ENCODE peak calls at places on chromosomes 16 and 17, in eight cellular contexts. One of them, this sample, is unnamed.
A peak's percentile ranks its signal among the peaks of the same experiment; 100 is the strongest.

GRCh38 chr17:10907370-10907769 is 69.5 kb upstream of the PIRT start:
- DNase-seq in activated gamma-delta T cell treated with anti-CD3 and anti-CD28 coated beads, Interleukin-2, amount 50 U/mL, for 16 hours: no peak
- DNase-seq in sigmoid colon: no peak
- DNase-seq in stimulated activated CD8-positive, alpha-beta memory T cell treated with anti-CD3 and anti-CD28 coated beads, Interleukin-4, amount 100 ng/mL, for 4 hours: no peak
- DNase-seq in activated CD8-positive, alpha-beta memory T cell treated with anti-CD3 and anti-CD28 coated beads for 48 hours: no peak
- DNase-seq in Right ventricle myocardium inferior: no peak
- DNase-seq in right lobe of liver: no peak
- DNase-seq in GM23338: no peak
- DNase-seq in this sample: no peak

GRCh38 chr17:19313066-19313745 is 49.3 kb downstream of the B9D1 start:
- DNase-seq in activated gamma-delta T cell treated with anti-CD3 and anti-CD28 coated beads, Interleukin-2, amount 50 U/mL, for 16 hours: no peak
- DNase-seq in sigmoid colon: peak; percentile 41
- DNase-seq in stimulated activated CD8-positive, alpha-beta memory T cell treated with anti-CD3 and anti-CD28 coated beads, Interleukin-4, amount 100 ng/mL, for 4 hours: no peak
- DNase-seq in activated CD8-positive, alpha-beta memory T cell treated with anti-CD3 and anti-CD28 coated beads for 48 hours: no peak
- DNase-seq in Right ventricle myocardium inferior: no peak
- DNase-seq in right lobe of liver: peak; percentile 25
- DNase-seq in GM23338: no peak
- DNase-seq in this sample: no peak

GRCh38 chr17:7842380-7842949 is 8.4 kb downstream of the KDM6B start:
- DNase-seq in activated gamma-delta T cell treated with anti-CD3 and anti-CD28 coated beads, Interleukin-2, amount 50 U/mL, for 16 hours: peak; percentile 98
- DNase-seq in sigmoid colon: peak; percentile 85
- DNase-seq in stimulated activated CD8-positive, alpha-beta memory T cell treated with anti-CD3 and anti-CD28 coated beads, Interleukin-4, amount 100 ng/mL, for 4 hours: peak; percentile 95
- DNase-seq in activated CD8-positive, alpha-beta memory T cell treated with anti-CD3 and anti-CD28 coated beads for 48 hours: peak; percentile 93
- DNase-seq in Right ventricle myocardium inferior: peak; percentile 82
- DNase-seq in right lobe of liver: peak; percentile 84
- DNase-seq in GM23338: no peak
- DNase-seq in this sample: peak; percentile 93

GRCh38 chr16:84194470-84195200 is 3.7 kb downstream of the ADAD2 start:
- DNase-seq in activated gamma-delta T cell treated with anti-CD3 and anti-CD28 coated beads, Interleukin-2, amount 50 U/mL, for 16 hours: no peak
- DNase-seq in sigmoid colon: no peak
- DNase-seq in stimulated activated CD8-positive, alpha-beta memory T cell treated with anti-CD3 and anti-CD28 coated beads, Interleukin-4, amount 100 ng/mL, for 4 hours: no peak
- DNase-seq in activated CD8-positive, alpha-beta memory T cell treated with anti-CD3 and anti-CD28 coated beads for 48 hours: no peak
- DNase-seq in Right ventricle myocardium inferior: no peak
- DNase-seq in right lobe of liver: no peak
- DNase-seq in GM23338: no peak
- DNase-seq in this sample: no peak

GRCh38 chr17:70569131-70569530 is 399.8 kb downstream of the KCNJ2 start:
- DNase-seq in activated gamma-delta T cell treated with anti-CD3 and anti-CD28 coated beads, Interleukin-2, amount 50 U/mL, for 16 hours: no peak
- DNase-seq in sigmoid colon: no peak
- DNase-seq in stimulated activated CD8-positive, alpha-beta memory T cell treated with anti-CD3 and anti-CD28 coated beads, Interleukin-4, amount 100 ng/mL, for 4 hours: no peak
- DNase-seq in activated CD8-positive, alpha-beta memory T cell treated with anti-CD3 and anti-CD28 coated beads for 48 hours: no peak
- DNase-seq in Right ventricle myocardium inferior: no peak
- DNase-seq in right lobe of liver: no peak
- DNase-seq in GM23338: no peak
- DNase-seq in this sample: no peak

GRCh38 chr17:38730526-38731379 is 612 bp downstream of the CISD3 start:
- DNase-seq in activated gamma-delta T cell treated with anti-CD3 and anti-CD28 coated beads, Interleukin-2, amount 50 U/mL, for 16 hours: no peak
- DNase-seq in sigmoid colon: peak; percentile 93
- DNase-seq in stimulated activated CD8-positive, alpha-beta memory T cell treated with anti-CD3 and anti-CD28 coated beads, Interleukin-4, amount 100 ng/mL, for 4 hours: no peak
- DNase-seq in activated CD8-positive, alpha-beta memory T cell treated with anti-CD3 and anti-CD28 coated beads for 48 hours: no peak
- DNase-seq in Right ventricle myocardium inferior: peak; percentile 88
- DNase-seq in right lobe of liver: peak; percentile 96
- DNase-seq in GM23338: peak; percentile 69
- DNase-seq in this sample: peak; percentile 96

GRCh38 chr16:89960966-89961365 is 12.4 kb downstream of the DEF8 start:
- DNase-seq in activated gamma-delta T cell treated with anti-CD3 and anti-CD28 coated beads, Interleukin-2, amount 50 U/mL, for 16 hours: no peak
- DNase-seq in sigmoid colon: no peak
- DNase-seq in stimulated activated CD8-positive, alpha-beta memory T cell treated with anti-CD3 and anti-CD28 coated beads, Interleukin-4, amount 100 ng/mL, for 4 hours: no peak
- DNase-seq in activated CD8-positive, alpha-beta memory T cell treated with anti-CD3 and anti-CD28 coated beads for 48 hours: no peak
- DNase-seq in Right ventricle myocardium inferior: peak; percentile 61
- DNase-seq in right lobe of liver: no peak
- DNase-seq in GM23338: no peak
- DNase-seq in this sample: no peak

GRCh38 chr16:78742501-78743283 is 643.2 kb downstream of the WWOX start:
- DNase-seq in activated gamma-delta T cell treated with anti-CD3 and anti-CD28 coated beads, Interleukin-2, amount 50 U/mL, for 16 hours: peak; percentile 51
- DNase-seq in sigmoid colon: no peak
- DNase-seq in stimulated activated CD8-positive, alpha-beta memory T cell treated with anti-CD3 and anti-CD28 coated beads, Interleukin-4, amount 100 ng/mL, for 4 hours: peak; percentile 38
- DNase-seq in activated CD8-positive, alpha-beta memory T cell treated with anti-CD3 and anti-CD28 coated beads for 48 hours: peak; percentile 50
- DNase-seq in Right ventricle myocardium inferior: no peak
- DNase-seq in right lobe of liver: no peak
- DNase-seq in GM23338: no peak
- DNase-seq in this sample: no peak

GRCh38 chr16:10205688-10206087 is 23.5 kb upstream of the GRIN2A start:
- DNase-seq in activated gamma-delta T cell treated with anti-CD3 and anti-CD28 coated beads, Interleukin-2, amount 50 U/mL, for 16 hours: no peak
- DNase-seq in sigmoid colon: no peak
- DNase-seq in stimulated activated CD8-positive, alpha-beta memory T cell treated with anti-CD3 and anti-CD28 coated beads, Interleukin-4, amount 100 ng/mL, for 4 hours: no peak
- DNase-seq in activated CD8-positive, alpha-beta memory T cell treated with anti-CD3 and anti-CD28 coated beads for 48 hours: no peak
- DNase-seq in Right ventricle myocardium inferior: no peak
- DNase-seq in right lobe of liver: no peak
- DNase-seq in GM23338: no peak
- DNase-seq in this sample: no peak

GRCh38 chr17:45296833-45297124 is 20.0 kb downstream of the MAP3K14 start:
- DNase-seq in activated gamma-delta T cell treated with anti-CD3 and anti-CD28 coated beads, Interleukin-2, amount 50 U/mL, for 16 hours: no peak
- DNase-seq in sigmoid colon: no peak
- DNase-seq in stimulated activated CD8-positive, alpha-beta memory T cell treated with anti-CD3 and anti-CD28 coated beads, Interleukin-4, amount 100 ng/mL, for 4 hours: no peak
- DNase-seq in activated CD8-positive, alpha-beta memory T cell treated with anti-CD3 and anti-CD28 coated beads for 48 hours: no peak
- DNase-seq in Right ventricle myocardium inferior: no peak
- DNase-seq in right lobe of liver: no peak
- DNase-seq in GM23338: no peak
- DNase-seq in this sample: no peak

GRCh38 chr17:36869856-36870617 is 67.2 kb upstream of the LHX1 start:
- DNase-seq in activated gamma-delta T cell treated with anti-CD3 and anti-CD28 coated beads, Interleukin-2, amount 50 U/mL, for 16 hours: no peak
- DNase-seq in sigmoid colon: no peak
- DNase-seq in stimulated activated CD8-positive, alpha-beta memory T cell treated with anti-CD3 and anti-CD28 coated beads, Interleukin-4, amount 100 ng/mL, for 4 hours: no peak
- DNase-seq in activated CD8-positive, alpha-beta memory T cell treated with anti-CD3 and anti-CD28 coated beads for 48 hours: no peak
- DNase-seq in Right ventricle myocardium inferior: no peak
- DNase-seq in right lobe of liver: no peak
- DNase-seq in GM23338: peak; percentile 64
- DNase-seq in this sample: no peak

GRCh38 chr17:73200476-73200875 is 7.6 kb downstream of the COG1 start:
- DNase-seq in activated gamma-delta T cell treated with anti-CD3 and anti-CD28 coated beads, Interleukin-2, amount 50 U/mL, for 16 hours: no peak
- DNase-seq in sigmoid colon: no peak
- DNase-seq in stimulated activated CD8-positive, alpha-beta memory T cell treated with anti-CD3 and anti-CD28 coated beads, Interleukin-4, amount 100 ng/mL, for 4 hours: no peak
- DNase-seq in activated CD8-positive, alpha-beta memory T cell treated with anti-CD3 and anti-CD28 coated beads for 48 hours: no peak
- DNase-seq in Right ventricle myocardium inferior: no peak
- DNase-seq in right lobe of liver: no peak
- DNase-seq in GM23338: no peak
- DNase-seq in this sample: no peak

GRCh38 chr16:67109407-67110135 is at the start of gene PHAF1:
- DNase-seq in activated gamma-delta T cell treated with anti-CD3 and anti-CD28 coated beads, Interleukin-2, amount 50 U/mL, for 16 hours: peak; percentile 94
- DNase-seq in sigmoid colon: peak; percentile 95
- DNase-seq in stimulated activated CD8-positive, alpha-beta memory T cell treated with anti-CD3 and anti-CD28 coated beads, Interleukin-4, amount 100 ng/mL, for 4 hours: peak; percentile 91
- DNase-seq in activated CD8-positive, alpha-beta memory T cell treated with anti-CD3 and anti-CD28 coated beads for 48 hours: peak; percentile 92
- DNase-seq in Right ventricle myocardium inferior: peak; percentile 96
- DNase-seq in right lobe of liver: peak; percentile 97
- DNase-seq in GM23338: peak; percentile 96
- DNase-seq in this sample: peak; percentile 97

GRCh38 chr17:81998719-81999438 is 21.4 kb downstream of the ASPSCR1 start:
- DNase-seq in activated gamma-delta T cell treated with anti-CD3 and anti-CD28 coated beads, Interleukin-2, amount 50 U/mL, for 16 hours: no peak
- DNase-seq in sigmoid colon: no peak
- DNase-seq in stimulated activated CD8-positive, alpha-beta memory T cell treated with anti-CD3 and anti-CD28 coated beads, Interleukin-4, amount 100 ng/mL, for 4 hours: no peak
- DNase-seq in activated CD8-positive, alpha-beta memory T cell treated with anti-CD3 and anti-CD28 coated beads for 48 hours: no peak
- DNase-seq in Right ventricle myocardium inferior: no peak
- DNase-seq in right lobe of liver: no peak
- DNase-seq in GM23338: no peak
- DNase-seq in this sample: no peak

GRCh38 chr17:18382441-18383078 is 5.0 kb downstream of the EVPLL start:
- DNase-seq in activated gamma-delta T cell treated with anti-CD3 and anti-CD28 coated beads, Interleukin-2, amount 50 U/mL, for 16 hours: no peak
- DNase-seq in sigmoid colon: peak; percentile 58
- DNase-seq in stimulated activated CD8-positive, alpha-beta memory T cell treated with anti-CD3 and anti-CD28 coated beads, Interleukin-4, amount 100 ng/mL, for 4 hours: no peak
- DNase-seq in activated CD8-positive, alpha-beta memory T cell treated with anti-CD3 and anti-CD28 coated beads for 48 hours: no peak
- DNase-seq in Right ventricle myocardium inferior: no peak
- DNase-seq in right lobe of liver: peak; percentile 43
- DNase-seq in GM23338: peak; percentile 18
- DNase-seq in this sample: no peak

GRCh38 chr17:45640141-45640850 is 143.8 kb upstream of the CRHR1 start:
- DNase-seq in activated gamma-delta T cell treated with anti-CD3 and anti-CD28 coated beads, Interleukin-2, amount 50 U/mL, for 16 hours: peak; percentile 43
- DNase-seq in sigmoid colon: peak; percentile 73
- DNase-seq in stimulated activated CD8-positive, alpha-beta memory T cell treated with anti-CD3 and anti-CD28 coated beads, Interleukin-4, amount 100 ng/mL, for 4 hours: peak; percentile 59
- DNase-seq in activated CD8-positive, alpha-beta memory T cell treated with anti-CD3 and anti-CD28 coated beads for 48 hours: peak; percentile 25
- DNase-seq in Right ventricle myocardium inferior: no peak
- DNase-seq in right lobe of liver: peak; percentile 72
- DNase-seq in GM23338: peak; percentile 93
- DNase-seq in this sample: no peak

GRCh38 chr16:76389126-76389525 is 111.9 kb downstream of the CNTNAP4 start:
- DNase-seq in activated gamma-delta T cell treated with anti-CD3 and anti-CD28 coated beads, Interleukin-2, amount 50 U/mL, for 16 hours: no peak
- DNase-seq in sigmoid colon: no peak
- DNase-seq in stimulated activated CD8-positive, alpha-beta memory T cell treated with anti-CD3 and anti-CD28 coated beads, Interleukin-4, amount 100 ng/mL, for 4 hours: no peak
- DNase-seq in activated CD8-positive, alpha-beta memory T cell treated with anti-CD3 and anti-CD28 coated beads for 48 hours: no peak
- DNase-seq in Right ventricle myocardium inferior: no peak
- DNase-seq in right lobe of liver: no peak
- DNase-seq in GM23338: no peak
- DNase-seq in this sample: no peak

GRCh38 chr17:27808629-27809028 is 8.3 kb upstream of the NOS2 start:
- DNase-seq in activated gamma-delta T cell treated with anti-CD3 and anti-CD28 coated beads, Interleukin-2, amount 50 U/mL, for 16 hours: no peak
- DNase-seq in sigmoid colon: no peak
- DNase-seq in stimulated activated CD8-positive, alpha-beta memory T cell treated with anti-CD3 and anti-CD28 coated beads, Interleukin-4, amount 100 ng/mL, for 4 hours: no peak
- DNase-seq in activated CD8-positive, alpha-beta memory T cell treated with anti-CD3 and anti-CD28 coated beads for 48 hours: no peak
- DNase-seq in Right ventricle myocardium inferior: no peak
- DNase-seq in right lobe of liver: no peak
- DNase-seq in GM23338: peak; percentile 47
- DNase-seq in this sample: no peak

GRCh38 chr16:85484337-85485295 is 128.5 kb upstream of the GSE1 start:
- DNase-seq in activated gamma-delta T cell treated with anti-CD3 and anti-CD28 coated beads, Interleukin-2, amount 50 U/mL, for 16 hours: no peak
- DNase-seq in sigmoid colon: no peak
- DNase-seq in stimulated activated CD8-positive, alpha-beta memory T cell treated with anti-CD3 and anti-CD28 coated beads, Interleukin-4, amount 100 ng/mL, for 4 hours: no peak
- DNase-seq in activated CD8-positive, alpha-beta memory T cell treated with anti-CD3 and anti-CD28 coated beads for 48 hours: no peak
- DNase-seq in Right ventricle myocardium inferior: no peak
- DNase-seq in right lobe of liver: no peak
- DNase-seq in GM23338: no peak
- DNase-seq in this sample: no peak

GRCh38 chr17:80181431-80181830 is 11.6 kb downstream of the CARD14 start:
- DNase-seq in activated gamma-delta T cell treated with anti-CD3 and anti-CD28 coated beads, Interleukin-2, amount 50 U/mL, for 16 hours: no peak
- DNase-seq in sigmoid colon: no peak
- DNase-seq in stimulated activated CD8-positive, alpha-beta memory T cell treated with anti-CD3 and anti-CD28 coated beads, Interleukin-4, amount 100 ng/mL, for 4 hours: no peak
- DNase-seq in activated CD8-positive, alpha-beta memory T cell treated with anti-CD3 and anti-CD28 coated beads for 48 hours: no peak
- DNase-seq in Right ventricle myocardium inferior: no peak
- DNase-seq in right lobe of liver: no peak
- DNase-seq in GM23338: no peak
- DNase-seq in this sample: no peak

GRCh38 chr16:67164599-67165061 is at the start of gene HSF4:
- DNase-seq in activated gamma-delta T cell treated with anti-CD3 and anti-CD28 coated beads, Interleukin-2, amount 50 U/mL, for 16 hours: no peak
- DNase-seq in sigmoid colon: peak; percentile 85
- DNase-seq in stimulated activated CD8-positive, alpha-beta memory T cell treated with anti-CD3 and anti-CD28 coated beads, Interleukin-4, amount 100 ng/mL, for 4 hours: no peak
- DNase-seq in activated CD8-positive, alpha-beta memory T cell treated with anti-CD3 and anti-CD28 coated beads for 48 hours: no peak
- DNase-seq in Right ventricle myocardium inferior: peak; percentile 87
- DNase-seq in right lobe of liver: peak; percentile 77
- DNase-seq in GM23338: no peak
- DNase-seq in this sample: peak; percentile 88

GRCh38 chr17:56431736-56432135 is 161.8 kb upstream of the NOG start:
- DNase-seq in activated gamma-delta T cell treated with anti-CD3 and anti-CD28 coated beads, Interleukin-2, amount 50 U/mL, for 16 hours: no peak
- DNase-seq in sigmoid colon: no peak
- DNase-seq in stimulated activated CD8-positive, alpha-beta memory T cell treated with anti-CD3 and anti-CD28 coated beads, Interleukin-4, amount 100 ng/mL, for 4 hours: no peak
- DNase-seq in activated CD8-positive, alpha-beta memory T cell treated with anti-CD3 and anti-CD28 coated beads for 48 hours: no peak
- DNase-seq in Right ventricle myocardium inferior: no peak
- DNase-seq in right lobe of liver: no peak
- DNase-seq in GM23338: peak; percentile 21
- DNase-seq in this sample: no peak

GRCh38 chr16:66996324-66996982 is 8.1 kb downstream of the CES4A start:
- DNase-seq in activated gamma-delta T cell treated with anti-CD3 and anti-CD28 coated beads, Interleukin-2, amount 50 U/mL, for 16 hours: no peak
- DNase-seq in sigmoid colon: peak; percentile 89
- DNase-seq in stimulated activated CD8-positive, alpha-beta memory T cell treated with anti-CD3 and anti-CD28 coated beads, Interleukin-4, amount 100 ng/mL, for 4 hours: no peak
- DNase-seq in activated CD8-positive, alpha-beta memory T cell treated with anti-CD3 and anti-CD28 coated beads for 48 hours: no peak
- DNase-seq in Right ventricle myocardium inferior: no peak
- DNase-seq in right lobe of liver: no peak
- DNase-seq in GM23338: no peak
- DNase-seq in this sample: peak; percentile 85

GRCh38 chr17:81710514-81711308 is 1.4 kb upstream of the SLC25A10 start:
- DNase-seq in activated gamma-delta T cell treated with anti-CD3 and anti-CD28 coated beads, Interleukin-2, amount 50 U/mL, for 16 hours: no peak
- DNase-seq in sigmoid colon: no peak
- DNase-seq in stimulated activated CD8-positive, alpha-beta memory T cell treated with anti-CD3 and anti-CD28 coated beads, Interleukin-4, amount 100 ng/mL, for 4 hours: no peak
- DNase-seq in activated CD8-positive, alpha-beta memory T cell treated with anti-CD3 and anti-CD28 coated beads for 48 hours: no peak
- DNase-seq in Right ventricle myocardium inferior: no peak
- DNase-seq in right lobe of liver: no peak
- DNase-seq in GM23338: no peak
- DNase-seq in this sample: peak; percentile 75

GRCh38 chr17:68777243-68777855 is 176.2 kb upstream of the FAM20A start:
- DNase-seq in activated gamma-delta T cell treated with anti-CD3 and anti-CD28 coated beads, Interleukin-2, amount 50 U/mL, for 16 hours: no peak
- DNase-seq in sigmoid colon: peak; percentile 77
- DNase-seq in stimulated activated CD8-positive, alpha-beta memory T cell treated with anti-CD3 and anti-CD28 coated beads, Interleukin-4, amount 100 ng/mL, for 4 hours: no peak
- DNase-seq in activated CD8-positive, alpha-beta memory T cell treated with anti-CD3 and anti-CD28 coated beads for 48 hours: no peak
- DNase-seq in Right ventricle myocardium inferior: no peak
- DNase-seq in right lobe of liver: no peak
- DNase-seq in GM23338: peak; percentile 74
- DNase-seq in this sample: no peak

GRCh38 chr17:44053130-44053872 is 13.2 kb downstream of the LSM12 start:
- DNase-seq in activated gamma-delta T cell treated with anti-CD3 and anti-CD28 coated beads, Interleukin-2, amount 50 U/mL, for 16 hours: no peak
- DNase-seq in sigmoid colon: no peak
- DNase-seq in stimulated activated CD8-positive, alpha-beta memory T cell treated with anti-CD3 and anti-CD28 coated beads, Interleukin-4, amount 100 ng/mL, for 4 hours: no peak
- DNase-seq in activated CD8-positive, alpha-beta memory T cell treated with anti-CD3 and anti-CD28 coated beads for 48 hours: no peak
- DNase-seq in Right ventricle myocardium inferior: no peak
- DNase-seq in right lobe of liver: no peak
- DNase-seq in GM23338: no peak
- DNase-seq in this sample: no peak